ENCODE peak calls at places on chromosomes 11 and 22, in ten cellular contexts. B is GM13977, D is amygdala, I is mucosa of gallbladder, V is left cardiac atrium, S is AG04450, L is prostate gland, C is lower lobe of right lung, E is AG20443, T is NT2/D1. G is an unnamed sample.
A peak's percentile ranks its signal among the peaks of the same experiment; 100 is the strongest.

GRCh38 chr22:37353839-37354238 is 71.5 kb downstream of the CYTH4 start:
- DNase-seq in S (no peak), L (no peak), E (peak; percentile 36), B (no peak), D (no peak), T (no peak), C (no peak), V (no peak), I (no peak), G (no peak)

GRCh38 chr22:29369460-29369859 is 18.9 kb downstream of the AP1B1 start:
- DNase-seq in L (no peak), C (peak; percentile 65), D (peak; percentile 14), I (no peak), T (no peak), S (no peak), B (no peak), V (peak; percentile 76), E (peak; percentile 95), G (no peak)

GRCh38 chr11:324131-324530 is 3.5 kb upstream of the IFITM3 start:
- DNase-seq in T (no peak), S (no peak), B (peak; percentile 8), E (no peak), C (no peak), L (no peak), D (no peak), V (no peak), I (no peak), G (no peak)

GRCh38 chr11:46588915-46589314 is 4.9 kb downstream of the AMBRA1 start:
- DNase-seq in E (no peak), B (no peak), T (no peak), D (no peak), I (no peak), C (no peak), S (no peak), V (no peak), L (no peak), G (no peak)

GRCh38 chr22:42994917-42995562 is 19.9 kb downstream of the PACSIN2 start:
- DNase-seq in C (peak; percentile 65), L (peak; percentile 95), B (peak; percentile 53), T (no peak), S (peak; percentile 82), E (peak; percentile 78), V (no peak), I (peak; percentile 81), D (no peak), G (peak; percentile 53)

GRCh38 chr22:24331468-24332440 is 61.1 kb downstream of the SPECC1L start:
- DNase-seq in I (no peak), C (no peak), E (no peak), B (no peak), V (no peak), L (no peak), S (no peak), T (no peak), D (no peak), G (no peak)

GRCh38 chr11:66002648-66003225 is 434 bp downstream of the BANF1 start:
- DNase-seq in L (peak; percentile 69), C (peak; percentile 73), E (peak; percentile 84), D (no peak), B (peak; percentile 85), I (peak; percentile 47), S (no peak), V (peak; percentile 67), T (no peak), G (peak; percentile 83)

GRCh38 chr11:27679136-27680015 is 20.9 kb downstream of the BDNF start:
- DNase-seq in T (no peak), S (no peak), D (no peak), B (no peak), L (no peak), E (no peak), V (no peak), C (no peak), I (no peak), G (no peak)

GRCh38 chr11:121592708-121593107 is 139.9 kb upstream of the SORL1-AS1 start:
- DNase-seq in B (peak; percentile 48), C (no peak), E (no peak), I (no peak), T (no peak), S (no peak), V (no peak), L (no peak), D (no peak), G (peak; percentile 59)

GRCh38 chr11:77175869-77176539 is 48.0 kb downstream of the MYO7A start:
- DNase-seq in S (no peak), L (no peak), D (peak; percentile 23), E (no peak), C (peak; percentile 66), T (no peak), I (peak; percentile 24), B (no peak), V (peak; percentile 58), G (no peak)

GRCh38 chr22:43507235-43507634 is 95.4 kb downstream of the MPPED1 start:
- DNase-seq in V (no peak), D (no peak), B (no peak), T (no peak), E (no peak), S (no peak), I (no peak), L (no peak), C (peak; percentile 27), G (no peak)

GRCh38 chr11:56172256-56172835 is 4.1 kb upstream of the OR5J2 start:
- DNase-seq in T (no peak), I (peak; percentile 18), L (no peak), B (no peak), E (no peak), V (no peak), C (no peak), D (no peak), S (no peak), G (no peak)

GRCh38 chr11:71207563-71207962 is 44.8 kb downstream of the SHANK2 start:
- DNase-seq in C (peak; percentile 24), S (no peak), D (no peak), T (no peak), V (no peak), E (no peak), I (no peak), L (no peak), B (no peak), G (no peak)

GRCh38 chr22:44455151-44455962 is 42.7 kb downstream of the RTL6 start:
- DNase-seq in V (no peak), D (no peak), I (no peak), C (no peak), T (no peak), E (no peak), B (peak; percentile 52), L (no peak), S (no peak), G (peak; percentile 45)

GRCh38 chr11:68153742-68154141 is 32.6 kb upstream of the CHKA start:
- DNase-seq in V (no peak), L (no peak), S (no peak), B (no peak), E (no peak), D (no peak), I (peak; percentile 65), T (no peak), C (no peak), G (no peak)